ENCODE peak calls at places on chromosomes 5 and 9, in seven cellular contexts. J, A, X, Q, G, M and E are unnamed samples.

GRCh38 chr9:114155263-114155966 is at the start of gene COL27A1:
- DNase-seq in J (no peak), A (peak), X (peak), Q (peak), G (peak), M (peak), E (peak)

GRCh38 chr5:131186561-131187256 is 16.0 kb downstream of the LYRM7 start:
- DNase-seq in J (no peak), A (no peak), X (no peak), Q (no peak), G (no peak), M (peak), E (no peak)

GRCh38 chr5:136012041-136012804 is 16.6 kb upstream of the TGFBI start:
- DNase-seq in J (no peak), A (no peak), X (peak), Q (no peak), G (peak), M (peak), E (no peak)

GRCh38 chr5:159901772-159902171 is 14.5 kb upstream of the ADRA1B start:
- DNase-seq in J (no peak), A (no peak), X (no peak), Q (no peak), G (no peak), M (no peak), E (no peak)

GRCh38 chr5:58933891-58934628 is 351.2 kb downstream of the RAB3C start:
- DNase-seq in J (no peak), A (no peak), X (no peak), Q (no peak), G (no peak), M (no peak), E (no peak)

GRCh38 chr9:136901516-136902258 is 15.4 kb downstream of the TRAF2 start:
- DNase-seq in J (no peak), A (no peak), X (no peak), Q (peak), G (no peak), M (peak), E (no peak)

GRCh38 chr5:66821626-66822429 is 225.6 kb downstream of the MAST4 start:
- DNase-seq in J (no peak), A (no peak), X (no peak), Q (no peak), G (no peak), M (no peak), E (no peak)

GRCh38 chr9:88792502-88792901 is 198.8 kb upstream of the S1PR3 start:
- DNase-seq in J (no peak), A (no peak), X (no peak), Q (no peak), G (no peak), M (no peak), E (no peak)

GRCh38 chr5:53438079-53438478 is 42.4 kb upstream of the FST start:
- DNase-seq in J (no peak), A (no peak), X (no peak), Q (no peak), G (no peak), M (no peak), E (no peak)

GRCh38 chr5:61401726-61402125 is 69.7 kb downstream of the ZSWIM6 start:
- DNase-seq in J (no peak), A (no peak), X (peak), Q (no peak), G (no peak), M (peak), E (no peak)

GRCh38 chr9:128499920-128500319 is 4.6 kb upstream of the GLE1 start:
- DNase-seq in J (no peak), A (no peak), X (no peak), Q (no peak), G (no peak), M (no peak), E (no peak)

GRCh38 chr5:154646841-154647759 is 108.1 kb upstream of the LARP1 start:
- DNase-seq in J (no peak), A (peak), X (peak), Q (peak), G (no peak), M (peak), E (no peak)

GRCh38 chr5:159913048-159913447 is 3.2 kb upstream of the ADRA1B start:
- DNase-seq in J (no peak), A (no peak), X (peak), Q (no peak), G (peak), M (peak), E (no peak)

GRCh38 chr9:38445154-38446043 is 21.1 kb upstream of the IGFBPL1 start:
- DNase-seq in J (no peak), A (no peak), X (no peak), Q (no peak), G (no peak), M (no peak), E (no peak)

GRCh38 chr9:133713211-133713959 is 24.8 kb downstream of the SARDH start:
- DNase-seq in J (no peak), A (no peak), X (no peak), Q (no peak), G (no peak), M (no peak), E (no peak)

DNA sequence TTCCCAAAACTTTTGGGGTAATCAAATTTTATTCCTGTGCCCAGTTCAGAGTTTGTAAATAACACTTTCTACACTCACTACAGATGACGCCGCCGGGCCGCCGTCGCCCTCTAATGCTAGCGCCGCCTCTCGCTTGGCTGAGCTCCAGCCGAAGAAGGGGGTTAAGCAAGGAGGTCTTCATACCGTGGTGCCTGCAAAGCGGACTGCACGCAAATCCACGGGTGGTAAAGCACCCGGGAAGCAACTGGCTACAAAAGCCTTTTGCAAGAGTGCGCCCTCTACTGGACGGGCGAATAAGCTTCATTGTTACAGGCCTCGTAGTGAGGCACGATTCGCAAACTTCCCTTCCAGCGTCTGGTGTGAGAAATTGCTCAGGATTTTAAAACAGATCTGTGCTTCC is 280.4 kb downstream of the MEF2C start:
- DNase-seq in J (no peak), A (no peak), X (no peak), Q (no peak), G (no peak), M (no peak), E (no peak)
- TF ChIP-seq CTCF in J (peak), A (peak), X (no peak), Q (no peak), G (no peak), M (no peak), E (no peak)

GRCh38 chr5:148912714-148913398 is 86.4 kb downstream of the ADRB2 start:
- DNase-seq in J (peak), A (no peak), X (peak), Q (no peak), G (peak), M (peak), E (no peak)
- TF ChIP-seq CTCF in J (peak), A (peak), X (no peak), Q (peak), G (no peak), M (no peak), E (no peak)

DNA sequence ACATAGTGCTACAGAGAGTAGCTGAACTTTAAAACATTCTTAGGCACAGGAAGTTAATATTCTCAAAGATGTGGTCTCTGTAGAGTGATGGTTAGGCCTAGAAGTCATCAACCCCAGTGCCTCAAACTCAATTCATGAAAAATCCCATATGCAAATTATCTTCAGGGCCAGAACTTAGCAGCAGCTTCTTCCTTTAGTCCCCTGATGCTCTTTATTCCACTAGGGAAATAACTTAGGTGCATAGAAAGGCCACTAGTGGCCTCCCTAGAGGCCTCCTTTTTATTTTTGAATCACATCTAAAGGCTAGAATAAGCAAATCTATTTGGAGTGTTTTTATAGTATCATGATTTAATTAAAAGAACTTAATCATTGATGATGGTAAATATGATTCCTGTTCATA is 88.3 kb downstream of the GIN1 start:
- DNase-seq in J (no peak), A (no peak), X (peak), Q (no peak), G (no peak), M (no peak), E (no peak)
- TF ChIP-seq CTCF in J (peak), A (no peak), X (peak), Q (peak), G (peak), M (peak), E (no peak)

GRCh38 chr5:177329883-177330282 is 18.2 kb upstream of the MXD3 start:
- DNase-seq in J (no peak), A (no peak), X (no peak), Q (no peak), G (no peak), M (no peak), E (no peak)

GRCh38 chr5:177325868-177326381 is 14.2 kb upstream of the MXD3 start:
- DNase-seq in J (no peak), A (no peak), X (no peak), Q (no peak), G (no peak), M (peak), E (no peak)

GRCh38 chr5:177330991-177331837 is 19.5 kb upstream of the MXD3 start:
- DNase-seq in J (no peak), A (no peak), X (no peak), Q (no peak), G (no peak), M (no peak), E (no peak)

GRCh38 chr5:177328545-177329231 is 17.0 kb upstream of the MXD3 start:
- DNase-seq in J (no peak), A (no peak), X (no peak), Q (no peak), G (no peak), M (no peak), E (no peak)

GRCh38 chr5:177327539-177328522 is 16.1 kb upstream of the MXD3 start:
- DNase-seq in J (no peak), A (no peak), X (peak), Q (no peak), G (no peak), M (peak), E (no peak)
- TF ChIP-seq CTCF in J (no peak), A (no peak), X (no peak), Q (no peak), G (no peak), M (no peak), E (no peak)

GRCh38 chr5:133995341-133995740 is 9.4 kb downstream of the VDAC1 start:
- DNase-seq in J (no peak), A (no peak), X (peak), Q (no peak), G (no peak), M (peak), E (no peak)
- TF ChIP-seq CTCF in J (no peak), A (no peak), X (no peak), Q (no peak), G (no peak), M (no peak), E (no peak)